ENCODE peak calls at places on chromosome 4, in nine cellular contexts. E, A, F, V, O, Q, C, D and T are unnamed samples.

GRCh38 chr4:19987746-19988145 is 264.0 kb upstream of the SLIT2 start:
- DNase-seq in E (no peak), A (no peak), F (no peak), V (no peak), O (no peak), Q (no peak), C (no peak), D (peak), T (no peak)

GRCh38 chr4:140005699-140006098 is 148.3 kb downstream of the MAML3 start:
- DNase-seq in E (no peak), A (no peak), F (no peak), V (no peak), O (no peak), Q (peak), C (no peak), D (no peak), T (no peak)

GRCh38 chr4:123616970-123617392 is 220.4 kb downstream of the SPRY1 start:
- DNase-seq in E (no peak), A (peak), F (peak), V (peak), O (no peak), Q (peak), C (no peak), D (peak), T (peak)

GRCh38 chr4:13860126-13860525 is 232.6 kb upstream of the BOD1L1 start:
- DNase-seq in E (peak), A (no peak), F (no peak), V (no peak), O (no peak), Q (no peak), C (no peak), D (no peak), T (no peak)

GRCh38 chr4:65007841-65008439 is 598.7 kb upstream of the TECRL start:
- DNase-seq in E (peak), A (no peak), F (no peak), V (no peak), O (peak), Q (peak), C (peak), D (peak), T (peak)

GRCh38 chr4:55086561-55086960 is 38.8 kb downstream of the KDR start:
- DNase-seq in E (no peak), A (no peak), F (no peak), V (no peak), O (no peak), Q (no peak), C (no peak), D (no peak), T (no peak)

GRCh38 chr4:181777518-181777917 is 465.7 kb upstream of the TENM3 start:
- DNase-seq in E (no peak), A (no peak), F (no peak), V (no peak), O (no peak), Q (no peak), C (no peak), D (no peak), T (no peak)

GRCh38 chr4:88005086-88005485 is 2.3 kb upstream of the PKD2 start:
- DNase-seq in E (no peak), A (no peak), F (no peak), V (no peak), O (peak), Q (no peak), C (no peak), D (peak), T (peak)

GRCh38 chr4:103402198-103402597 is 204.1 kb upstream of the CENPE start:
- DNase-seq in E (no peak), A (no peak), F (no peak), V (no peak), O (no peak), Q (no peak), C (no peak), D (no peak), T (no peak)

GRCh38 chr4:89534356-89534755 is 226.8 kb upstream of the GPRIN3 start:
- DNase-seq in E (no peak), A (no peak), F (no peak), V (no peak), O (no peak), Q (no peak), C (no peak), D (no peak), T (no peak)

GRCh38 chr4:41212221-41213203 is 1.8 kb downstream of the APBB2 start:
- DNase-seq in E (peak), A (no peak), F (peak), V (no peak), O (no peak), Q (peak), C (peak), D (peak), T (peak)

GRCh38 chr4:159048166-159048886 is 54.6 kb upstream of the RAPGEF2 start:
- DNase-seq in E (peak), A (peak), F (peak), V (no peak), O (peak), Q (peak), C (peak), D (peak), T (peak)

GRCh38 chr4:80074651-80075050 is 1.6 kb upstream of the ANTXR2 start:
- DNase-seq in E (no peak), A (no peak), F (no peak), V (no peak), O (no peak), Q (no peak), C (no peak), D (no peak), T (no peak)

GRCh38 chr4:16078195-16078756 is 5.5 kb downstream of the PROM1 start:
- DNase-seq in E (no peak), A (no peak), F (no peak), V (no peak), O (no peak), Q (no peak), C (no peak), D (no peak), T (no peak)

GRCh38 chr4:151195801-151196200 is 81.2 kb upstream of the PRSS48 start:
- DNase-seq in E (no peak), A (no peak), F (no peak), V (no peak), O (peak), Q (no peak), C (no peak), D (peak), T (no peak)

GRCh38 chr4:24604558-24605214 is 20.3 kb upstream of the DHX15 start:
- DNase-seq in E (no peak), A (no peak), F (no peak), V (no peak), O (no peak), Q (no peak), C (no peak), D (no peak), T (no peak)